ENCODE peak calls at places on chromosome 18, in seven cellular contexts. P, S, A, L, E, H and F are unnamed samples.

GRCh38 chr18:13680612-13681011 is 45.7 kb downstream of the FAM210A start:
- DNase-seq in P (no peak), S (no peak), A (peak; percentile 18), L (no peak), E (no peak), H (no peak), F (no peak)

GRCh38 chr18:58449366-58449935 is 179.4 kb downstream of the ALPK2 start:
- DNase-seq in P (no peak), S (no peak), A (no peak), L (no peak), E (no peak), H (no peak), F (no peak)

GRCh38 chr18:36448384-36449290 is 151.1 kb downstream of the FHOD3 start:
- DNase-seq in P (no peak), S (no peak), A (no peak), L (no peak), E (no peak), H (no peak), F (no peak)

GRCh38 chr18:32761231-32761785 is 11.5 kb downstream of the KLHL14 start:
- DNase-seq in P (no peak), S (no peak), A (no peak), L (no peak), E (no peak), H (no peak), F (no peak)

GRCh38 chr18:24535831-24536230 is 75.4 kb downstream of the HRH4 start:
- DNase-seq in P (no peak), S (no peak), A (no peak), L (no peak), E (no peak), H (no peak), F (no peak)

GRCh38 chr18:23352042-23352441 is 101.0 kb upstream of the RIOK3 start:
- DNase-seq in P (no peak), S (no peak), A (no peak), L (no peak), E (no peak), H (no peak), F (no peak)

GRCh38 chr18:74040459-74041332 is 106.9 kb downstream of the FBXO15 start:
- DNase-seq in P (no peak), S (no peak), A (peak; percentile 29), L (peak; percentile 17), E (peak; percentile 84), H (no peak), F (no peak)

GRCh38 chr18:48667276-48668254 is 128.7 kb downstream of the CTIF start:
- DNase-seq in P (no peak), S (no peak), A (no peak), L (peak; percentile 64), E (peak; percentile 54), H (no peak), F (peak; percentile 29)

GRCh38 chr18:62827397-62827796 is 112.1 kb downstream of the PHLPP1 start:
- DNase-seq in P (no peak), S (no peak), A (no peak), L (peak; percentile 43), E (no peak), H (no peak), F (peak; percentile 93)

GRCh38 chr18:11849845-11850747 is 1.1 kb upstream of the CHMP1B start:
- DNase-seq in P (peak; percentile 63), S (peak; percentile 68), A (no peak), L (peak; percentile 71), E (peak; percentile 86), H (peak; percentile 98), F (no peak)

GRCh38 chr18:63741769-63742168 is 33.4 kb upstream of the SERPINB7 start:
- DNase-seq in P (no peak), S (no peak), A (no peak), L (no peak), E (no peak), H (peak; percentile 46), F (no peak)

GRCh38 chr18:79405781-79406575 is 10.2 kb downstream of the NFATC1 start:
- DNase-seq in P (no peak), S (no peak), A (no peak), L (no peak), E (peak; percentile 95), H (no peak), F (no peak)

GRCh38 chr18:32930695-32931301 is 158.0 kb upstream of the KLHL14 start:
- DNase-seq in P (no peak), S (peak; percentile 24), A (no peak), L (peak; percentile 48), E (no peak), H (no peak), F (no peak)

GRCh38 chr18:45408218-45408617 is 207.1 kb upstream of the SLC14A2 start:
- DNase-seq in P (no peak), S (no peak), A (no peak), L (peak; percentile 9), E (no peak), H (no peak), F (no peak)

GRCh38 chr18:57352761-57353136 is 392 bp downstream of the ST8SIA3 start:
- DNase-seq in P (no peak), S (no peak), A (peak; percentile 24), L (no peak), E (no peak), H (no peak), F (peak; percentile 12)

GRCh38 chr18:50194623-50195532 is at the start of gene MYO5B:
- DNase-seq in P (no peak), S (no peak), A (peak; percentile 79), L (peak; percentile 44), E (peak; percentile 77), H (no peak), F (peak; percentile 41)

GRCh38 chr18:9068346-9068745 is 34.2 kb upstream of the NDUFV2 start:
- DNase-seq in P (no peak), S (no peak), A (no peak), L (no peak), E (no peak), H (no peak), F (no peak)

GRCh38 chr18:30679285-30679930 is 363.1 kb downstream of the DSC3 start:
- DNase-seq in P (no peak), S (no peak), A (no peak), L (no peak), E (no peak), H (no peak), F (no peak)

GRCh38 chr18:48855422-48856377 is 95.1 kb downstream of the SMAD7 start:
- DNase-seq in P (no peak), S (no peak), A (no peak), L (no peak), E (no peak), H (no peak), F (no peak)

GRCh38 chr18:10404148-10404547 is 50.3 kb upstream of the APCDD1 start:
- DNase-seq in P (no peak), S (no peak), A (no peak), L (no peak), E (no peak), H (no peak), F (no peak)

GRCh38 chr18:48956378-48956777 is 5.6 kb upstream of the SMAD7 start:
- DNase-seq in P (peak; percentile 85), S (no peak), A (no peak), L (no peak), E (no peak), H (peak; percentile 40), F (no peak)

GRCh38 chr18:44107187-44107586 is 573.5 kb upstream of the SETBP1 start:
- DNase-seq in P (no peak), S (no peak), A (no peak), L (no peak), E (no peak), H (no peak), F (no peak)

GRCh38 chr18:25830787-25831186 is 259.6 kb downstream of the SS18 start:
- DNase-seq in P (peak; percentile 36), S (no peak), A (no peak), L (no peak), E (no peak), H (peak; percentile 68), F (no peak)

GRCh38 chr18:59570101-59570875 is 126.9 kb downstream of the CCBE1 start:
- DNase-seq in P (no peak), S (no peak), A (no peak), L (no peak), E (no peak), H (no peak), F (no peak)

GRCh38 chr18:45107425-45107824 is 426.7 kb downstream of the SETBP1 start:
- DNase-seq in P (peak; percentile 54), S (no peak), A (no peak), L (no peak), E (no peak), H (peak; percentile 40), F (no peak)

GRCh38 chr18:63244585-63244984 is 75.0 kb downstream of the BCL2 start:
- DNase-seq in P (no peak), S (no peak), A (no peak), L (no peak), E (no peak), H (no peak), F (no peak)